ENCODE peak calls at places on chromosome 4, in five cellular contexts. O, Q, C, R and J are unnamed samples.

GRCh38 chr4:183798249-183798920 is 106.7 kb upstream of the STOX2 start:
- DNase-seq in O (peak), Q (no peak), C (no peak), R (no peak), J (peak)

GRCh38 chr4:30182786-30183185 is 537.4 kb upstream of the PCDH7 start:
- DNase-seq in O (no peak), Q (no peak), C (no peak), R (no peak), J (no peak)

GRCh38 chr4:38073596-38074234 is 113.5 kb downstream of the PTTG2 start:
- DNase-seq in O (no peak), Q (no peak), C (peak), R (no peak), J (no peak)

GRCh38 chr4:184802203-184803015 is 23.4 kb downstream of the ACSL1 start:
- DNase-seq in O (no peak), Q (no peak), C (no peak), R (no peak), J (no peak)

GRCh38 chr4:148962539-148963290 is 520.5 kb upstream of the NR3C2 start:
- DNase-seq in O (peak), Q (no peak), C (no peak), R (no peak), J (no peak)

GRCh38 chr4:163810757-163811156 is 316.3 kb downstream of the TMA16 start:
- DNase-seq in O (no peak), Q (no peak), C (no peak), R (no peak), J (no peak)

GRCh38 chr4:175560628-175561027 is 251.4 kb downstream of the GPM6A start:
- DNase-seq in O (peak), Q (no peak), C (no peak), R (no peak), J (no peak)

GRCh38 chr4:20493761-20494353 is 206.4 kb upstream of the PACRGL start:
- DNase-seq in O (no peak), Q (no peak), C (peak), R (no peak), J (no peak)

GRCh38 chr4:124135409-124135813 is 577.1 kb downstream of the ANKRD50 start:
- DNase-seq in O (peak), Q (no peak), C (peak), R (no peak), J (no peak)

GRCh38 chr4:46793036-46793435 is 116.0 kb downstream of the COX7B2 start:
- DNase-seq in O (no peak), Q (no peak), C (no peak), R (no peak), J (no peak)

GRCh38 chr4:118351851-118352827 is 664 bp downstream of the PRSS12 start:
- DNase-seq in O (peak), Q (peak), C (no peak), R (no peak), J (peak)

GRCh38 chr4:27764526-27764837 is 903.8 kb downstream of the STIM2 start:
- DNase-seq in O (no peak), Q (no peak), C (no peak), R (no peak), J (no peak)

GRCh38 chr4:161869511-161869910 is 294.3 kb downstream of the FSTL5 start:
- DNase-seq in O (no peak), Q (no peak), C (no peak), R (no peak), J (no peak)

GRCh38 chr4:87088188-87088587 is 132.2 kb downstream of the KLHL8 start:
- DNase-seq in O (no peak), Q (no peak), C (no peak), R (no peak), J (no peak)

GRCh38 chr4:15654556-15655222 is 468 bp downstream of the FBXL5 start:
- DNase-seq in O (peak), Q (peak), C (peak), R (peak), J (peak)

GRCh38 chr4:129455462-129455861 is 359.5 kb downstream of the C4orf33 start:
- DNase-seq in O (no peak), Q (no peak), C (peak), R (no peak), J (no peak)

GRCh38 chr4:38359113-38359512 is 304.9 kb upstream of the KLF3 start:
- DNase-seq in O (no peak), Q (no peak), C (no peak), R (no peak), J (no peak)

GRCh38 chr4:14143892-14144291 is 516.4 kb upstream of the BOD1L1 start:
- DNase-seq in O (no peak), Q (no peak), C (no peak), R (no peak), J (no peak)

GRCh38 chr4:109368661-109369060 is 65.0 kb upstream of the SEC24B start:
- DNase-seq in O (no peak), Q (no peak), C (peak), R (no peak), J (no peak)

GRCh38 chr4:147157860-147158701 is 212.4 kb upstream of the TTC29 start:
- DNase-seq in O (no peak), Q (peak), C (peak), R (no peak), J (peak)

GRCh38 chr4:33031328-33031727 is 2311.2 kb downstream of the PCDH7 start:
- DNase-seq in O (no peak), Q (no peak), C (no peak), R (no peak), J (no peak)

GRCh38 chr4:533318-534100 is 34.5 kb downstream of the PIGG start:
- DNase-seq in O (no peak), Q (no peak), C (no peak), R (no peak), J (no peak)

GRCh38 chr4:184856277-184856609 is 30.5 kb upstream of the ACSL1 start:
- DNase-seq in O (no peak), Q (no peak), C (no peak), R (no peak), J (no peak)

GRCh38 chr4:144787365-144788263 is 141.7 kb downstream of the HHIP start:
- DNase-seq in O (peak), Q (no peak), C (peak), R (no peak), J (no peak)

GRCh38 chr4:147829401-147830101 is 97.7 kb downstream of the ARHGAP10 start:
- DNase-seq in O (peak), Q (no peak), C (peak), R (peak), J (no peak)

GRCh38 chr4:116849620-116850019 is 235.8 kb downstream of the TRAM1L1 start:
- DNase-seq in O (no peak), Q (no peak), C (no peak), R (no peak), J (peak)

GRCh38 chr4:48963042-48963679 is 22.9 kb upstream of the CWH43 start:
- DNase-seq in O (peak), Q (no peak), C (peak), R (peak), J (peak)

GRCh38 chr4:8393593-8394038 is 46.9 kb downstream of the ACOX3 start:
- DNase-seq in O (peak), Q (no peak), C (peak), R (peak), J (peak)

GRCh38 chr4:135371137-135371536 is 1169.5 kb upstream of the PABPC4L start:
- DNase-seq in O (no peak), Q (no peak), C (no peak), R (no peak), J (peak)
- TF ChIP-seq CTCF in O (peak), Q (no peak), C (no peak), R (no peak), J (peak)

GRCh38 chr4:136709897-136710296 is 822.4 kb downstream of the PCDH18 start:
- DNase-seq in O (no peak), Q (no peak), C (no peak), R (no peak), J (no peak)

DNA sequence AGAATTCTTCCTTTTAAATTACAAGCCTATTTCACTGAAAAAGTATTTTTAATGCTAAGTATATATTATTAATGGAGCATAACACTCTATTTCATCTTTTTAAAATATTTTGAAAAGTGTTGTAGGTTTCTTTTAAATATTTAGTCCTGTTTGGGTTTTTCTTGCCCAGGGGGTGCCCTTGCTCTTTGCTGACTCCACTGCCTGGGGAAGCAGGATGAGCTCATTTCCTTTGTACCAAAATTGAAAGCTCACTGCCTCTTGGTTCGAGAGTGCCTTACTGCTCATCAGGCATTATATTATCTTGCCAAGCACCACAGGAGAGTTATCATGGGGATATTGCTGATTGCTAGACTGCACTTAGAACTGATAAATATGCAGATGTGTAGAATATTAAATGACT is 819.2 kb downstream of the PCDH18 start:
- DNase-seq in O (no peak), Q (no peak), C (peak), R (no peak), J (no peak)
- H3K4me3 ChIP-seq in O (no peak), Q (no peak), C (no peak), R (no peak), J (no peak)

DNA sequence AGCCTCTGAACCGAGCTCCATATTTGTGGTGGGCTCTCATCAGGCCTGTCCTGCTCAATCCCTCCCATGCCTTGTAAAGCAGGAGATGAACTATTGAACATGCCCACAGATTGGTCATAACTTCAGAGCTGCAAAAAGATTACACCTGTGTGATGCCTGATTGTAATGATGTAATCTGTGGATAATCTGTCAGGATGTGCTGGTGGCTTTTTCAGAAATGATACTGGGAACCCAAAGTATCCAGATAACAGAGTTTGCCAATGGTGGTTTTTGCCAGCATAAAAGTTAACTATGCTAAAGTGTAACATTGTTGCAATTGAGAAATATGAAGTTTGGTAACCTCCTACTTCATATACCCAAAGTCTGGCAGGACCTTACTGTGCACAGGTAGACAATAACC is 393.4 kb downstream of the RAPGEF2 start:
- DNase-seq in O (no peak), Q (no peak), C (no peak), R (no peak), J (no peak)
- H3K27ac ChIP-seq in O (no peak), Q (no peak), C (no peak), R (no peak), J (no peak)

DNA sequence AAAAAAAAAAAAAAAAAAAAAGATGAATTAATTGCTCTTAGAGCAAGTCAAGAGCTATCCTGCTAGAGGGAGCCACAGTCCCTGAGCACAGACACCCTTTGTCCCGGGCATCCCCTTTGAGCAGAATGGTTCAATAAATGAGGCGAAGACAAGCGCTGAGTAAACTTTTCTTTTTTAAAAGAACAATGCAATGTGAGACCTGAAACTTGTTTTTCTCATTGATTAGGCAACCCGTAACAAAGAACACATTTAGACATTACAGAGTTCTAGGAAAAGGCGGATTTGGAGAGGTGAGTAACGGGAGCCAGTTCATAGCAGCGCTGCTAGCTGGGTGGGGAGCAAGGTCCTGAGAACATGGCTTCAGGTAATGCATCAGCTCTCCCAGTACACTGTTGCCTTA is 46.1 kb downstream of the GRK4 start:
- DNase-seq in O (peak), Q (peak), C (peak), R (no peak), J (no peak)
- TF ChIP-seq CTCF in O (peak), Q (no peak), C (no peak), R (no peak), J (peak)